ENCODE peak calls at places on chromosomes 6 and 20, in five cellular contexts. One of them, this sample, is unnamed.

GRCh38 chr6:6749791-6750434 is 161.4 kb downstream of the LY86 start:
- DNase-seq in AG09309: peak
- DNase-seq in pancreas: no peak
- DNase-seq in HL-60: peak
- DNase-seq in AG04450: peak
- DNase-seq in this sample: no peak

GRCh38 chr6:154938245-154938583 is 56.9 kb upstream of the TIAM2 start:
- DNase-seq in AG09309: no peak
- DNase-seq in pancreas: no peak
- DNase-seq in HL-60: no peak
- DNase-seq in AG04450: no peak
- DNase-seq in this sample: no peak

GRCh38 chr6:152669894-152670293 is 27.8 kb upstream of the MYCT1 start:
- DNase-seq in AG09309: no peak
- DNase-seq in pancreas: no peak
- DNase-seq in HL-60: no peak
- DNase-seq in AG04450: no peak
- DNase-seq in this sample: no peak

GRCh38 chr6:106037060-106037459 is 49.1 kb upstream of the PRDM1 start:
- DNase-seq in AG09309: no peak
- DNase-seq in pancreas: no peak
- DNase-seq in HL-60: no peak
- DNase-seq in AG04450: no peak
- DNase-seq in this sample: no peak

GRCh38 chr6:169915769-169916550 is 164.5 kb downstream of the ERMARD start:
- DNase-seq in AG09309: no peak
- DNase-seq in pancreas: no peak
- DNase-seq in HL-60: no peak
- DNase-seq in AG04450: no peak
- DNase-seq in this sample: no peak

GRCh38 chr6:74891358-74891811 is 314.5 kb downstream of the COL12A1 start:
- DNase-seq in AG09309: peak
- DNase-seq in pancreas: no peak
- DNase-seq in HL-60: no peak
- DNase-seq in AG04450: peak
- DNase-seq in this sample: no peak

GRCh38 chr20:47989957-47990356 is 204.7 kb upstream of the SULF2 start:
- DNase-seq in AG09309: no peak
- DNase-seq in pancreas: no peak
- DNase-seq in HL-60: no peak
- DNase-seq in AG04450: no peak
- DNase-seq in this sample: no peak

GRCh38 chr6:136921521-136921935 is 573 bp upstream of the SLC35D3 start:
- DNase-seq in AG09309: no peak
- DNase-seq in pancreas: peak
- DNase-seq in HL-60: no peak
- DNase-seq in AG04450: no peak
- DNase-seq in this sample: peak

GRCh38 chr6:63440594-63440993 is 120.8 kb upstream of the LGSN start:
- DNase-seq in AG09309: no peak
- DNase-seq in pancreas: no peak
- DNase-seq in HL-60: no peak
- DNase-seq in AG04450: no peak
- DNase-seq in this sample: no peak

GRCh38 chr20:50333856-50334255 is 143.2 kb downstream of the CEBPB start:
- DNase-seq in AG09309: peak
- DNase-seq in pancreas: no peak
- DNase-seq in HL-60: no peak
- DNase-seq in AG04450: peak
- DNase-seq in this sample: no peak

GRCh38 chr20:47355489-47356219 is 845 bp downstream of the ZMYND8 start:
- DNase-seq in AG09309: no peak
- DNase-seq in pancreas: no peak
- DNase-seq in HL-60: no peak
- DNase-seq in AG04450: no peak
- DNase-seq in this sample: no peak

GRCh38 chr20:50003253-50003656 is 20.5 kb downstream of the SNAI1 start:
- DNase-seq in AG09309: peak
- DNase-seq in pancreas: no peak
- DNase-seq in HL-60: peak
- DNase-seq in AG04450: peak
- DNase-seq in this sample: no peak

GRCh38 chr6:3280091-3280490 is 21.3 kb downstream of the PSMG4 start:
- DNase-seq in AG09309: no peak
- DNase-seq in pancreas: no peak
- DNase-seq in HL-60: no peak
- DNase-seq in AG04450: no peak
- DNase-seq in this sample: no peak

GRCh38 chr6:98835149-98836024 is 1.0 kb downstream of the POU3F2 start:
- DNase-seq in AG09309: no peak
- DNase-seq in pancreas: peak
- DNase-seq in HL-60: no peak
- DNase-seq in AG04450: no peak
- DNase-seq in this sample: no peak

GRCh38 chr6:98832282-98833100 is 1.9 kb upstream of the POU3F2 start:
- DNase-seq in AG09309: no peak
- DNase-seq in pancreas: peak
- DNase-seq in HL-60: no peak
- DNase-seq in AG04450: peak
- DNase-seq in this sample: no peak

GRCh38 chr6:98831057-98832031 is 3.0 kb upstream of the POU3F2 start:
- DNase-seq in AG09309: no peak
- DNase-seq in pancreas: peak
- DNase-seq in HL-60: no peak
- DNase-seq in AG04450: no peak
- DNase-seq in this sample: no peak

GRCh38 chr6:98834060-98835031 is at the start of gene POU3F2:
- DNase-seq in AG09309: no peak
- DNase-seq in pancreas: peak
- DNase-seq in HL-60: peak
- DNase-seq in AG04450: peak
- DNase-seq in this sample: peak

GRCh38 chr6:98833101-98834059 is 994 bp upstream of the POU3F2 start:
- DNase-seq in AG09309: no peak
- DNase-seq in pancreas: peak
- DNase-seq in HL-60: peak
- DNase-seq in AG04450: no peak
- DNase-seq in this sample: peak
- TF ChIP-seq CTCF in AG09309: no peak
- TF ChIP-seq CTCF in pancreas: no peak
- TF ChIP-seq CTCF in HL-60: no peak
- TF ChIP-seq CTCF in AG04450: no peak
- TF ChIP-seq CTCF in this sample: no peak

GRCh38 chr20:32635764-32636163 is 38.0 kb downstream of the C20orf203 start:
- DNase-seq in AG09309: no peak
- DNase-seq in pancreas: no peak
- DNase-seq in HL-60: no peak
- DNase-seq in AG04450: no peak
- DNase-seq in this sample: no peak
- TF ChIP-seq CTCF in AG09309: no peak
- TF ChIP-seq CTCF in pancreas: no peak
- TF ChIP-seq CTCF in HL-60: no peak
- TF ChIP-seq CTCF in AG04450: no peak
- TF ChIP-seq CTCF in this sample: no peak

DNA sequence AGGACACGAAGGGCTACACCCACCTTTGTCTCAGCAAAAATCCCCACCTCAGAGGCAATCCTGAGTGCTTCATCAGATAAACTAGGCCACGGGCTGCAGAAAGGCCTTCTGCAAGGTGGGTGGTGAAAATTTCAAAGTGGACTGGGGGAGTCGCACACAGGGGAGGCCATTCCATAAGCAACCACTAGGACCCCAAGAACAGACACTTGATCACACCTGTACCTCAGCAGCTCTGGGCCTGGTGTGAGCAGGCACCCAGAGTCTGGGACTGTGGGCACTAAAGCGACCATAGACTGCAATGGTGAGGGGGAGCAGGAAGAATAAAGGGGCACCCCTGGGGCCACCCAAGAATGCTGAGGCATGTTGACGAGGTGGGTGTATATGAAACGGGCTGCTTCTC is 52.6 kb downstream of the SERAC1 start:
- DNase-seq in AG09309: no peak
- DNase-seq in pancreas: no peak
- DNase-seq in HL-60: no peak
- DNase-seq in AG04450: no peak
- DNase-seq in this sample: no peak
- TF ChIP-seq CTCF in AG09309: no peak
- TF ChIP-seq CTCF in pancreas: no peak
- TF ChIP-seq CTCF in HL-60: no peak
- TF ChIP-seq CTCF in AG04450: no peak
- TF ChIP-seq CTCF in this sample: no peak

DNA sequence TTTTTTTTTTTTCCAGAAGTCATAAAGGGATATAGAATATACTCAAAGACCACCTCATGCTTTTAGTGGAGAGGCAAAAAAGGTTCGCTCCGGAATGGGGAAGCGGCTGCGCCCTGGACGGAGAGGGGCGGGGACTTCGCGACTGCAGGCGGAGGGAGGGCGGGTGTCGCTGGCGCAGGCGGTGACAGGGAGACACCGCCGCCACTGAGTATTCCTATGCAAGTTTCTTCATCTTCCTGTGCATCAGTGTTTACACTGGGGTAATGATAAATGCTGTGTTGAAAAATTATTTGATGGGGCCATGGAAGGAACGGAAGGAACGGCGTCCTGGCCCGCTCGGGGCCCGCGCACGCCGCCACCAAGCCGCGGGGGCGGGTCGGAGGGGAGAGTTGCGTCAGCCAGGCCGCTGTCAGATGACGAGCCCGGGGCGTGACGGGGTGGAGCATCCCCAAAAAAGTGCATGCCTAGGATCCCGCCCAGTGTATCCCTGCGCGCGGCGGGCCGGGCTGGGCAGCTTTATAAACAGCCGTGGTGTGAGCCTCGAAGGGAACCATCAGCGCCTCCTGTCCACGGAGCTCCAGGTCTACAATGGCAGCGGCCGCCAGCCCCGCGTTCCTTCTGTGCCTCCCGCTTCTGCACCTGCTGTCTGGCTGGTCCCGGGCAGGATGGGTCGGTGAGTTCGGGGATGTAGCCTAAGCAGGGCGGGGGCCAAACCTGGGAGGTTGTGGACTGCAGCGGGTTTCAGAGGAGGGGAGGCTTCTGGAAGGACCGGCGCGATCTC is at the start of gene ULBP1:
- DNase-seq in AG09309: peak
- DNase-seq in pancreas: peak
- DNase-seq in HL-60: peak
- DNase-seq in AG04450: peak
- DNase-seq in this sample: no peak
- TF ChIP-seq CTCF in AG09309: peak
- TF ChIP-seq CTCF in pancreas: no peak
- TF ChIP-seq CTCF in HL-60: no peak
- TF ChIP-seq CTCF in AG04450: no peak
- TF ChIP-seq CTCF in this sample: no peak

This sample was measured in mesothelial cell of epicardium.